ENCODE peak calls at places on chromosomes 6 and 20, in six cellular contexts. P is CD4-positive, CD25-positive, alpha-beta regulatory T cell; I is ovary; L is pons; Z is cardiac fibroblast; C is mucosa of descending colon. V is an unnamed sample.

GRCh38 chr20:1108437-1108920 is 9.9 kb upstream of the PSMF1 start:
- DNase-seq in P (peak), I (no peak), L (peak), Z (peak), C (peak), V (peak)

GRCh38 chr6:69813508-69813907 is 16.7 kb upstream of the LMBRD1 start:
- DNase-seq in P (no peak), I (no peak), L (peak), Z (no peak), C (no peak), V (no peak)

GRCh38 chr6:134585529-134585873 is 267.6 kb upstream of the SGK1 start:
- DNase-seq in P (no peak), I (no peak), L (no peak), Z (no peak), C (no peak), V (no peak)

GRCh38 chr20:62907377-62908317 is 18.7 kb downstream of the DIDO1 start:
- DNase-seq in P (peak), I (no peak), L (no peak), Z (no peak), C (peak), V (no peak)

GRCh38 chr6:121652726-121653623 is 217.5 kb downstream of the GJA1 start:
- DNase-seq in P (no peak), I (no peak), L (no peak), Z (peak), C (no peak), V (no peak)

GRCh38 chr6:35624341-35625070 is 64.2 kb downstream of the FKBP5 start:
- DNase-seq in P (peak), I (no peak), L (no peak), Z (no peak), C (no peak), V (no peak)

GRCh38 chr6:156729248-156729647 is 47.9 kb upstream of the ARID1B start:
- DNase-seq in P (no peak), I (no peak), L (no peak), Z (peak), C (no peak), V (no peak)

GRCh38 chr6:5294392-5295211 is 33.3 kb downstream of the FARS2 start:
- DNase-seq in P (no peak), I (no peak), L (no peak), Z (no peak), C (no peak), V (no peak)

GRCh38 chr6:4176907-4177306 is 41.5 kb upstream of the ECI2 start:
- DNase-seq in P (no peak), I (no peak), L (no peak), Z (no peak), C (no peak), V (no peak)

GRCh38 chr6:44580901-44581300 is 193.4 kb downstream of the CDC5L start:
- DNase-seq in P (no peak), I (no peak), L (no peak), Z (peak), C (no peak), V (no peak)

GRCh38 chr6:107740496-107741190 is 83.5 kb downstream of the SCML4 start:
- DNase-seq in P (peak), I (no peak), L (no peak), Z (no peak), C (peak), V (no peak)

GRCh38 chr6:11439017-11439420 is 98.5 kb upstream of the TMEM170B start:
- DNase-seq in P (no peak), I (no peak), L (no peak), Z (peak), C (no peak), V (no peak)

GRCh38 chr20:59628171-59628570 is 23.8 kb downstream of the PHACTR3 start:
- DNase-seq in P (no peak), I (no peak), L (peak), Z (no peak), C (no peak), V (no peak)

GRCh38 chr6:155108070-155108815 is 113.1 kb downstream of the TIAM2 start:
- DNase-seq in P (no peak), I (no peak), L (no peak), Z (no peak), C (no peak), V (no peak)

GRCh38 chr20:34704177-34705007 is at the start of gene TP53INP2:
- DNase-seq in P (peak), I (peak), L (peak), Z (peak), C (peak), V (peak)

GRCh38 chr6:91407706-91408105 is 820.8 kb upstream of the MAP3K7 start:
- DNase-seq in P (no peak), I (no peak), L (no peak), Z (no peak), C (no peak), V (no peak)

GRCh38 chr20:53262294-53262840 is 290.2 kb downstream of the TSHZ2 start:
- DNase-seq in P (no peak), I (no peak), L (no peak), Z (no peak), C (no peak), V (no peak)

GRCh38 chr20:57837208-57838035 is 127.6 kb upstream of the PMEPA1 start:
- DNase-seq in P (no peak), I (no peak), L (no peak), Z (no peak), C (no peak), V (no peak)

GRCh38 chr20:38320221-38320620 is 16.3 kb downstream of the BPI start:
- DNase-seq in P (no peak), I (no peak), L (no peak), Z (no peak), C (no peak), V (no peak)

GRCh38 chr6:89984926-89985743 is 90.9 kb downstream of the GJA10 start:
- DNase-seq in P (no peak), I (no peak), L (peak), Z (peak), C (no peak), V (peak)

GRCh38 chr6:40845588-40845987 is 193.4 kb downstream of the UNC5CL start:
- DNase-seq in P (no peak), I (peak), L (no peak), Z (peak), C (no peak), V (peak)

GRCh38 chr6:143125896-143126573 is 65.3 kb downstream of the AIG1 start:
- DNase-seq in P (no peak), I (no peak), L (no peak), Z (peak), C (no peak), V (no peak)

GRCh38 chr6:105746539-105746938 is 339.6 kb upstream of the PRDM1 start:
- DNase-seq in P (no peak), I (no peak), L (no peak), Z (no peak), C (no peak), V (no peak)

GRCh38 chr20:44765647-44766367 is 20.1 kb downstream of the KCNK15 start:
- DNase-seq in P (no peak), I (no peak), L (no peak), Z (no peak), C (no peak), V (no peak)

GRCh38 chr6:125789167-125789566 is 1.6 kb upstream of the NCOA7 start:
- DNase-seq in P (no peak), I (no peak), L (no peak), Z (peak), C (no peak), V (peak)

GRCh38 chr6:66896415-66896814 is 1189.4 kb upstream of the EYS start:
- DNase-seq in P (no peak), I (no peak), L (no peak), Z (peak), C (no peak), V (no peak)

GRCh38 chr20:49880177-49880576 is 35.2 kb downstream of the SPATA2 start:
- DNase-seq in P (no peak), I (no peak), L (no peak), Z (peak), C (no peak), V (no peak)

GRCh38 chr20:44446111-44446722 is 29.5 kb upstream of the TTPAL start:
- DNase-seq in P (no peak), I (no peak), L (no peak), Z (no peak), C (no peak), V (no peak)

GRCh38 chr20:44382641-44383040 is 27.1 kb downstream of the HNF4A start:
- DNase-seq in P (no peak), I (no peak), L (no peak), Z (no peak), C (no peak), V (no peak)

GRCh38 chr6:106974999-106975698 is 620 bp upstream of the CD24 start:
- DNase-seq in P (no peak), I (no peak), L (no peak), Z (peak), C (peak), V (peak)

GRCh38 chr6:71393471-71393870 is 104.9 kb downstream of the OGFRL1 start:
- DNase-seq in P (no peak), I (no peak), L (no peak), Z (peak), C (no peak), V (no peak)

GRCh38 chr6:1593958-1594314 is 15.8 kb upstream of the FOXC1 start:
- DNase-seq in P (no peak), I (no peak), L (no peak), Z (no peak), C (no peak), V (no peak)

GRCh38 chr6:6654599-6655575 is 66.4 kb downstream of the LY86 start:
- DNase-seq in P (peak), I (no peak), L (no peak), Z (peak), C (no peak), V (peak)

GRCh38 chr6:106927531-106928398 is 46.8 kb downstream of the CD24 start:
- DNase-seq in P (no peak), I (no peak), L (no peak), Z (peak), C (peak), V (peak)

GRCh38 chr20:48667889-48668413 is 159.8 kb downstream of the PREX1 start:
- DNase-seq in P (no peak), I (no peak), L (no peak), Z (peak), C (no peak), V (no peak)

V was measured in left ventricle myocardium superior.